ENCODE peak calls at places on chromosomes 7 and 10, in eight cellular contexts. F is right lobe of liver, M is heart left ventricle, R is adrenal gland, I is spleen, U is stomach, D is HCT116, L is A549. K is an unnamed sample.

GRCh38 chr7:106485031-106485551 is 175.9 kb downstream of the CCDC71L start:
- DNase-seq in F (no peak), M (no peak), R (no peak), I (no peak), U (no peak), D (no peak), L (no peak), K (no peak)

GRCh38 chr7:66807736-66808135 is 67.2 kb downstream of the RABGEF1 start:
- DNase-seq in F (no peak), M (no peak), R (no peak), I (peak), U (no peak), D (no peak), L (no peak), K (peak)

GRCh38 chr10:59279991-59280390 is 82.4 kb downstream of the FAM13C start:
- DNase-seq in F (no peak), M (no peak), R (no peak), I (no peak), U (no peak), D (no peak), L (no peak), K (no peak)

GRCh38 chr7:112086496-112087254 is 119.5 kb downstream of the DOCK4 start:
- DNase-seq in F (peak), M (no peak), R (no peak), I (no peak), U (no peak), D (no peak), L (no peak), K (no peak)

GRCh38 chr7:142873281-142873784 is 12.2 kb downstream of the TRPV6 start:
- DNase-seq in F (no peak), M (no peak), R (no peak), I (no peak), U (peak), D (peak), L (peak), K (no peak)

GRCh38 chr10:29144126-29144525 is 144.7 kb upstream of the LYZL1 start:
- DNase-seq in F (no peak), M (no peak), R (no peak), I (no peak), U (no peak), D (no peak), L (no peak), K (no peak)

GRCh38 chr10:75233444-75234016 is 2.2 kb downstream of the COMTD1 start:
- DNase-seq in F (no peak), M (no peak), R (no peak), I (peak), U (no peak), D (no peak), L (no peak), K (peak)

GRCh38 chr7:108789451-108789850 is 219.8 kb downstream of the DNAJB9 start:
- DNase-seq in F (no peak), M (no peak), R (no peak), I (no peak), U (no peak), D (no peak), L (no peak), K (no peak)

GRCh38 chr7:89607797-89608196 is 546.5 kb upstream of the STEAP1 start:
- DNase-seq in F (no peak), M (no peak), R (no peak), I (no peak), U (no peak), D (no peak), L (no peak), K (no peak)

GRCh38 chr7:138116156-138116555 is 39.9 kb downstream of the AKR1D1 start:
- DNase-seq in F (no peak), M (no peak), R (no peak), I (no peak), U (no peak), D (no peak), L (peak), K (no peak)

GRCh38 chr10:120328647-120329046 is 128.4 kb upstream of the PLPP4 start:
- DNase-seq in F (no peak), M (no peak), R (no peak), I (no peak), U (no peak), D (no peak), L (no peak), K (no peak)

GRCh38 chr10:30553018-30553624 is 76.4 kb downstream of the LYZL2 start:
- DNase-seq in F (no peak), M (no peak), R (no peak), I (no peak), U (no peak), D (no peak), L (no peak), K (no peak)

GRCh38 chr7:659996-660395 is 66.5 kb upstream of the DNAAF5 start:
- DNase-seq in F (no peak), M (no peak), R (no peak), I (no peak), U (no peak), D (no peak), L (no peak), K (no peak)

GRCh38 chr7:22150221-22150620 is 204.5 kb upstream of the CDCA7L start:
- DNase-seq in F (no peak), M (no peak), R (no peak), I (no peak), U (no peak), D (no peak), L (no peak), K (no peak)

GRCh38 chr7:1899201-1899600 is 229.1 kb downstream of the ELFN1 start:
- DNase-seq in F (no peak), M (no peak), R (no peak), I (no peak), U (no peak), D (no peak), L (no peak), K (no peak)

GRCh38 chr7:100588438-100588837 is 2.3 kb downstream of the FBXO24 start:
- DNase-seq in F (no peak), M (no peak), R (no peak), I (peak), U (no peak), D (no peak), L (no peak), K (no peak)

GRCh38 chr10:70255329-70256299 is 22.4 kb upstream of the PPA1 start:
- DNase-seq in F (no peak), M (no peak), R (no peak), I (no peak), U (no peak), D (peak), L (no peak), K (no peak)

GRCh38 chr7:22482476-22482875 is 17.5 kb downstream of the STEAP1B start:
- DNase-seq in F (no peak), M (no peak), R (no peak), I (no peak), U (no peak), D (no peak), L (no peak), K (no peak)

GRCh38 chr7:437293-438280 is 82.1 kb downstream of the PDGFA start:
- DNase-seq in F (no peak), M (no peak), R (no peak), I (no peak), U (no peak), D (no peak), L (no peak), K (no peak)

GRCh38 chr10:132186488-132187413 is at the start of gene DPYSL4:
- DNase-seq in F (no peak), M (no peak), R (peak), I (no peak), U (no peak), D (no peak), L (peak), K (no peak)

GRCh38 chr7:28041508-28042314 is 138.9 kb downstream of the JAZF1 start:
- DNase-seq in F (no peak), M (no peak), R (no peak), I (no peak), U (no peak), D (peak), L (no peak), K (no peak)

GRCh38 chr10:61400524-61400923 is 52.7 kb downstream of the TMEM26 start:
- DNase-seq in F (no peak), M (no peak), R (no peak), I (no peak), U (no peak), D (no peak), L (no peak), K (no peak)

GRCh38 chr10:101451589-101452190 is 97.7 kb downstream of the BTRC start:
- DNase-seq in F (no peak), M (no peak), R (no peak), I (no peak), U (no peak), D (no peak), L (no peak), K (no peak)

GRCh38 chr7:157431173-157431950 is 94.6 kb downstream of the DNAJB6 start:
- DNase-seq in F (peak), M (no peak), R (no peak), I (peak), U (no peak), D (no peak), L (no peak), K (peak)

GRCh38 chr10:124906551-124907001 is 35.3 kb upstream of the ZRANB1 start:
- DNase-seq in F (no peak), M (no peak), R (no peak), I (no peak), U (no peak), D (no peak), L (no peak), K (no peak)

GRCh38 chr7:55108401-55108800 is 89.6 kb downstream of the EGFR start:
- DNase-seq in F (no peak), M (no peak), R (no peak), I (no peak), U (no peak), D (no peak), L (no peak), K (no peak)
- H3K4me3 ChIP-seq in F (no peak), M (no peak), R (no peak), I (no peak), U (no peak), D (peak), L (no peak), K (no peak)

DNA sequence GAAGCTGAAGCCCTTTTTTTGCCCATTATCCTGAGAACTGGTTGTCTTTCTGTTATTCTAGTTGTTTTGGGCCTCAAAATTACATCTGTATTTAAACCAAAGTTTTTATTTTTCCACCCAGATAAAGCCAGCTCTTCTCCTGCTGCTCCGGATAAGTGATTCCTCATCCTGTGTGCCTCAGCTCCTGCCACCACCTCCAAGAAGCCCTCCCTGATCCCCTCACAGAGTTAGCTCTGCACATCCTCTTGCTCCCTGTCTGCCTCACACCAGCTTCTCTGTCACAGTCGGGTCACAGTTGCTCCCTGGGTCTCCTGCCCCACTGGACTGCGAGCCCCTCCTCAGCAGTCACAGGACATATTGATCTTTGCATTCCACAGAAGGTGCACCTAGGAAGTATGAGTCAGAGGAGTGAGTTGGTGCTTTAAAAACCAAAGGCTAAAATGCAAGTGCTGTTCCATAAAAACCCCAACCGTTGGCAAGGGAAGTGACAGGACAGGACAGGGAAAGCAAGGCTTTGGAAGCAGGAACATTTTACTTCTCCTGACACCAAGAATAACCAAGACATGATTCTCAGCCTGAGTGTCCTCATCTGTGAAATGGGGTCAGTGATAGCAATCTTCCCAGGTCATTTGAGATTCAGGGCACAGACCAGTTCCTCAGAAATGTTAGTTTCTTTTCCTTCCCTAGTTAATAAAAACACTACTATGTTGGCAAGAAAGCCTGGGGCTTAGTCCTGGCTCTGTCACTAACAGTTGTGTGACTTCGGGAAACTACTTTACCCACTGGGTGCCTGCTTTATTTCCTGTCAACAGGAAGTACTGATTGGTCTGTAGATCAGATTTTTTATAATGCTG is 36.5 kb upstream of the EEPD1 start:
- DNase-seq in F (no peak), M (no peak), R (no peak), I (no peak), U (no peak), D (peak), L (no peak), K (no peak)
- TF ChIP-seq POLR2A in F (peak), M (no peak), R (no peak), I (no peak), U (no peak), D (no peak), L (no peak), K (no peak)

DNA sequence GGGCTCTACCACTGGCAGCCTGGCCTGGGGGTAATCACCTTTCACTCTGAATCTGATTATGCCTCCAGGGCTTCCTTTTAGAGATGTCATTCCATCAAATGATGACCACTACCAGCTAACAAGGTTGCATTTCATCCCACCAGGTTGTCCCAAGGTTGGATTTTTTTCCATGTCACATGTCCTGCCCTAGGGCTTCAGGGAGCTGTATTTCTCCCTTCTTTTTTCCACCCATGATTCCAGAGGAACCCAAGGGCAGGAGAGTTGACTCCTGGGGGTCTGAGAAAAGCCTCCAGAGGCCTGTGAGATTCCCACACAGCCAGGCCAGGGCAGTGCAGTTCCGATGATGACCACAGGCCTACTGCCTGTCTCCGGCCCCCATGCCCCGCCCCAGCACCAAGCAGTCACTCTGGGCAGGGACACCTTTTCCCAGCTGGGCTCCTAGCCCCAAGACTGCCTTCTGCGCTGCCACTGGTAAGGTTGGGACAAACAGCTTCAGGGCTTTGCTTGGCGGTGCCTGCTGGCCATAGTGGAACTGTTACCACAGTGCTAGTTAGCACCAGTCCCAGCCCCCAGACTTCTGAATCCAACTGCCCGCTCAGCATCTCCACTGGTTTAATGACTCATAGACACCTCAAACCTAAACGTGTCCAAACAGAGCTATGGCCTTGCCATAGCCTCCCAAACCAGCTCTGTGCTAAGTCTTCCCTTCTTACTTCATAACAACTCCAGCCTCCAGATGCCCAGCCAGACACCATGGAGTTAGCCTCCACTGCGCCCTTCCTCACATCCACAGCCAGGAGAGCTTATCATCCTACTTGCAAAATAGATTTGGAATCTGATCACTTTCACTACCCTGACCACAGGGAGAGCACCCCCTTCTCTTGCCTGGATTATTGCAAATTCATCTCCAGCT is 133.7 kb downstream of the ARHGAP22 start:
- DNase-seq in F (no peak), M (no peak), R (no peak), I (peak), U (peak), D (no peak), L (no peak), K (peak)
- TF ChIP-seq CTCF in F (no peak), M (no peak), R (no peak), I (no peak), U (no peak), D (peak), L (no peak), K (no peak)

DNA sequence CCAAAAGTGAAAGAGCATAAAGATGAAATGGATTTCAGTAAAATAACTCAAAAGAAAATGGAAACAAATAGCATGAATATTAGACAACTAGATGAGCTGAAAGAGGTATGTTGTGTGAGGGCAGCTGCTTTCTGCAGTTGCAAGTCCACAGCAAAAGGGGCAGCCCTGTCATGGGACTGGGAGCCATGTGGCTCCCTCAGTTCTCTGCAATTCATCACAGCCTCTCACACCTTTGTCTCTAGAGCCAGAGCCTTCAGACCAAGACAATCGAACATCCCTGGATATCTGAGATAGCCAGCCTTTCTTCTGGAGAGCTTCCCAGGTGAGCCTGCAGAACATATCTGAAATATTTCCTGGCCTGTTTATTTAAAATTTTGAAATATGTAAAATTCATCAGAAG is 538.7 kb downstream of the REEP3 start:
- DNase-seq in F (no peak), M (no peak), R (no peak), I (no peak), U (no peak), D (no peak), L (no peak), K (no peak)
- H3K4me3 ChIP-seq in F (no peak), M (no peak), R (no peak), I (no peak), U (no peak), D (no peak), L (no peak), K (no peak)

GRCh38 chr7:151271699-151272355 is 23.3 kb upstream of the SMARCD3 start:
- DNase-seq in F (no peak), M (no peak), R (no peak), I (no peak), U (peak), D (no peak), L (no peak), K (peak)
- TF ChIP-seq POLR2A in F (no peak), M (no peak), R (no peak), I (no peak), U (no peak), D (no peak), L (no peak), K (no peak)

GRCh38 chr10:6346621-6347020 is 143.9 kb downstream of the PFKFB3 start:
- DNase-seq in F (no peak), M (no peak), R (no peak), I (no peak), U (no peak), D (no peak), L (no peak), K (no peak)

GRCh38 chr10:6349846-6350245 is 147.1 kb downstream of the PFKFB3 start:
- DNase-seq in F (no peak), M (no peak), R (no peak), I (no peak), U (no peak), D (no peak), L (no peak), K (no peak)

GRCh38 chr10:6348091-6348862 is 145.5 kb downstream of the PFKFB3 start:
- DNase-seq in F (no peak), M (peak), R (no peak), I (peak), U (peak), D (no peak), L (no peak), K (no peak)

GRCh38 chr10:6345404-6345803 is 142.7 kb downstream of the PFKFB3 start:
- DNase-seq in F (no peak), M (no peak), R (no peak), I (no peak), U (no peak), D (no peak), L (no peak), K (no peak)

GRCh38 chr10:6347391-6347951 is 144.7 kb downstream of the PFKFB3 start:
- DNase-seq in F (no peak), M (no peak), R (no peak), I (peak), U (no peak), D (no peak), L (no peak), K (no peak)
- TF ChIP-seq CTCF in F (no peak), M (no peak), R (no peak), I (no peak), U (no peak), D (no peak), L (no peak), K (no peak)

GRCh38 chr7:85320699-85321476 is 134.0 kb upstream of the SEMA3D start:
- DNase-seq in F (no peak), M (no peak), R (no peak), I (no peak), U (no peak), D (no peak), L (no peak), K (no peak)
- H3K4me3 ChIP-seq in F (no peak), M (no peak), R (no peak), I (no peak), U (no peak), D (no peak), L (no peak), K (no peak)

GRCh38 chr10:103079946-103080345 is 113.1 kb downstream of the NT5C2 start:
- DNase-seq in F (no peak), M (no peak), R (no peak), I (no peak), U (no peak), D (no peak), L (no peak), K (no peak)

GRCh38 chr10:103082683-103083082 is 110.4 kb downstream of the NT5C2 start:
- DNase-seq in F (no peak), M (no peak), R (no peak), I (no peak), U (no peak), D (no peak), L (no peak), K (no peak)

GRCh38 chr10:103079100-103079499 is 114.0 kb downstream of the NT5C2 start:
- DNase-seq in F (no peak), M (no peak), R (peak), I (no peak), U (no peak), D (no peak), L (no peak), K (no peak)

GRCh38 chr10:103078676-103079075 is 114.4 kb downstream of the NT5C2 start:
- DNase-seq in F (no peak), M (no peak), R (peak), I (no peak), U (no peak), D (no peak), L (no peak), K (no peak)

GRCh38 chr10:103080891-103081581 is 112.0 kb downstream of the NT5C2 start:
- DNase-seq in F (no peak), M (no peak), R (no peak), I (no peak), U (no peak), D (no peak), L (no peak), K (no peak)
- TF ChIP-seq POLR2A in F (no peak), M (no peak), R (no peak), I (no peak), U (no peak), D (no peak), L (no peak), K (no peak)

K was measured in sigmoid colon.